ENCODE peak calls at places on chromosomes 6 and 20, in ten cellular contexts. D is brain microvascular endothelial cell; W is GM13976; B is RWPE2; U is NCI-H69; H is stimulated activated CD8-positive, alpha-beta memory T cell treated with anti-CD3 and anti-CD28 coated beads, Interleukin-7, amount 100 ng/mL, for 1 hour; E is stomach; A is activated naive CD4-positive, alpha-beta T cell; C is GM06990; G is activated CD4-positive, alpha-beta T cell treated with anti-CD3 and anti-CD28 coated beads, Interleukin-2, amount 50 U/mL, for 24 hours. J is an unnamed sample.

GRCh38 chr6:30568245-30568644 is 3.0 kb upstream of the ABCF1 start:
- DNase-seq in D (no peak), W (no peak), B (no peak), U (peak), H (no peak), E (no peak), A (no peak), C (no peak), G (no peak), J (no peak)

GRCh38 chr6:44304282-44305199 is 8.6 kb downstream of the AARS2 start:
- DNase-seq in D (peak), W (peak), B (no peak), U (peak), H (no peak), E (no peak), A (no peak), C (no peak), G (no peak), J (peak)

GRCh38 chr6:1553562-1554088 is 56.1 kb upstream of the FOXC1 start:
- DNase-seq in D (no peak), W (no peak), B (no peak), U (no peak), H (no peak), E (no peak), A (no peak), C (no peak), G (no peak), J (no peak)

GRCh38 chr20:23203951-23204730 is 118.0 kb upstream of the CD93 start:
- DNase-seq in D (no peak), W (no peak), B (no peak), U (no peak), H (no peak), E (no peak), A (no peak), C (no peak), G (no peak), J (no peak)

GRCh38 chr20:37397076-37397953 is 51.4 kb downstream of the SRC start:
- DNase-seq in D (no peak), W (no peak), B (no peak), U (no peak), H (no peak), E (no peak), A (no peak), C (no peak), G (no peak), J (peak)

GRCh38 chr6:1958257-1958656 is 287.1 kb downstream of the GMDS start:
- DNase-seq in D (no peak), W (no peak), B (no peak), U (no peak), H (no peak), E (no peak), A (no peak), C (no peak), G (no peak), J (no peak)

GRCh38 chr6:21987501-21987957 is 309.3 kb downstream of the PRL start:
- DNase-seq in D (peak), W (peak), B (no peak), U (no peak), H (no peak), E (peak), A (no peak), C (peak), G (no peak), J (peak)

GRCh38 chr20:48619126-48620101 is 208.4 kb downstream of the PREX1 start:
- DNase-seq in D (no peak), W (no peak), B (peak), U (peak), H (no peak), E (no peak), A (no peak), C (no peak), G (no peak), J (no peak)

GRCh38 chr6:158311193-158311592 is 1.1 kb upstream of the TULP4 start:
- DNase-seq in D (no peak), W (no peak), B (no peak), U (peak), H (no peak), E (no peak), A (no peak), C (no peak), G (no peak), J (no peak)

GRCh38 chr20:25280051-25280573 is 32.2 kb downstream of the PYGB start:
- DNase-seq in D (no peak), W (no peak), B (peak), U (peak), H (no peak), E (peak), A (no peak), C (no peak), G (no peak), J (no peak)

GRCh38 chr20:17648782-17649730 is 33.0 kb downstream of the RRBP1 start:
- DNase-seq in D (no peak), W (peak), B (no peak), U (peak), H (peak), E (peak), A (no peak), C (no peak), G (no peak), J (no peak)

GRCh38 chr20:58081842-58082241 is 146.6 kb downstream of the ANKRD60 start:
- DNase-seq in D (no peak), W (no peak), B (no peak), U (no peak), H (no peak), E (no peak), A (no peak), C (no peak), G (no peak), J (peak)

GRCh38 chr20:13022401-13023170 is 13.8 kb downstream of the SPTLC3 start:
- DNase-seq in D (peak), W (no peak), B (no peak), U (peak), H (no peak), E (no peak), A (no peak), C (no peak), G (no peak), J (peak)

GRCh38 chr20:381581-382290 is 1.2 kb downstream of the TRIB3 start:
- DNase-seq in D (peak), W (peak), B (peak), U (peak), H (peak), E (peak), A (peak), C (peak), G (peak), J (peak)

GRCh38 chr20:46355778-46356177 is 47.5 kb upstream of the CDH22 start:
- DNase-seq in D (no peak), W (no peak), B (no peak), U (no peak), H (no peak), E (no peak), A (no peak), C (no peak), G (no peak), J (no peak)

GRCh38 chr6:5104667-5105066 is 19.5 kb downstream of the PPP1R3G start:
- DNase-seq in D (no peak), W (no peak), B (no peak), U (no peak), H (no peak), E (no peak), A (no peak), C (no peak), G (no peak), J (no peak)

GRCh38 chr6:43242908-43243648 is at the start of gene TTBK1:
- DNase-seq in D (no peak), W (no peak), B (no peak), U (peak), H (no peak), E (no peak), A (no peak), C (no peak), G (no peak), J (no peak)

GRCh38 chr6:138722425-138723371 is 50.9 kb upstream of the CCDC28A start:
- DNase-seq in D (peak), W (no peak), B (no peak), U (peak), H (no peak), E (no peak), A (no peak), C (no peak), G (no peak), J (peak)

GRCh38 chr6:27890351-27891299 is 21.6 kb downstream of the OR2B2 start:
- DNase-seq in D (peak), W (peak), B (peak), U (peak), H (no peak), E (peak), A (peak), C (peak), G (no peak), J (no peak)